ENCODE peak calls at places on chromosomes 5 and 9, in seven cellular contexts. R is left lung; Y is substantia nigra; V is OCI-LY7; D is right atrium auricular region; M is CD8-positive, alpha-beta memory T cell; Q is RWPE1. C is an unnamed sample.

GRCh38 chr5:66174338-66174737 is 30.2 kb downstream of the SREK1 start:
- DNase-seq in R (no peak), Y (no peak), V (peak; percentile 27), D (no peak), M (no peak), Q (no peak), C (no peak)

GRCh38 chr9:27359763-27360162 is 62.8 kb upstream of the EQTN start:
- DNase-seq in R (no peak), Y (no peak), V (no peak), D (no peak), M (no peak), Q (no peak), C (no peak)

GRCh38 chr9:86983260-86984255 is 36.3 kb upstream of the GAS1 start:
- DNase-seq in R (no peak), Y (no peak), V (no peak), D (peak; percentile 73), M (no peak), Q (peak; percentile 91), C (no peak)

GRCh38 chr9:112176410-112177010 is 1.4 kb upstream of the SUSD1 start:
- DNase-seq in R (no peak), Y (no peak), V (no peak), D (no peak), M (peak; percentile 29), Q (no peak), C (no peak)

GRCh38 chr9:114108016-114108833 is 9.1 kb upstream of the KIF12 start:
- DNase-seq in R (peak; percentile 90), Y (peak; percentile 88), V (peak; percentile 51), D (peak; percentile 69), M (peak; percentile 19), Q (peak; percentile 94), C (peak; percentile 70)

GRCh38 chr5:139451878-139452660 is 10.5 kb downstream of the ECSCR start:
- DNase-seq in R (no peak), Y (no peak), V (no peak), D (no peak), M (no peak), Q (no peak), C (no peak)

GRCh38 chr5:148135091-148136048 is 33.0 kb upstream of the SPINK14 start:
- DNase-seq in R (no peak), Y (no peak), V (no peak), D (no peak), M (no peak), Q (no peak), C (no peak)

GRCh38 chr5:170034231-170034630 is 53.9 kb upstream of the INSYN2B start:
- DNase-seq in R (no peak), Y (no peak), V (no peak), D (no peak), M (no peak), Q (no peak), C (no peak)

GRCh38 chr5:56900858-56901578 is 8.4 kb upstream of the SETD9 start:
- DNase-seq in R (no peak), Y (no peak), V (peak; percentile 65), D (no peak), M (peak; percentile 47), Q (peak; percentile 65), C (no peak)

GRCh38 chr5:14299666-14300065 is 156.5 kb downstream of the TRIO start:
- DNase-seq in R (no peak), Y (no peak), V (no peak), D (no peak), M (no peak), Q (no peak), C (no peak)

GRCh38 chr9:36426945-36427344 is 26.9 kb upstream of the RNF38 start:
- DNase-seq in R (no peak), Y (no peak), V (no peak), D (no peak), M (no peak), Q (no peak), C (no peak)

GRCh38 chr9:5920860-5921328 is 30.2 kb downstream of the MLANA start:
- DNase-seq in R (no peak), Y (no peak), V (peak; percentile 12), D (no peak), M (no peak), Q (no peak), C (no peak)

GRCh38 chr5:72353046-72353445 is 32.9 kb downstream of the PTCD2 start:
- DNase-seq in R (no peak), Y (no peak), V (no peak), D (no peak), M (no peak), Q (no peak), C (no peak)

GRCh38 chr5:6726006-6726405 is 12.8 kb downstream of the TENT4A start:
- DNase-seq in R (peak; percentile 37), Y (no peak), V (no peak), D (no peak), M (no peak), Q (no peak), C (no peak)

GRCh38 chr5:6743161-6743560 is 29.9 kb downstream of the TENT4A start:
- DNase-seq in R (no peak), Y (no peak), V (no peak), D (no peak), M (no peak), Q (no peak), C (no peak)

GRCh38 chr5:118924006-118924389 is 64.3 kb downstream of the DTWD2 start:
- DNase-seq in R (no peak), Y (no peak), V (no peak), D (no peak), M (no peak), Q (no peak), C (no peak)

GRCh38 chr5:91383956-91384300 is 811 bp upstream of the ARRDC3 start:
- DNase-seq in R (no peak), Y (peak; percentile 12), V (peak; percentile 53), D (no peak), M (no peak), Q (peak; percentile 26), C (no peak)

GRCh38 chr5:39661026-39661779 is 236.4 kb upstream of the DAB2 start:
- DNase-seq in R (no peak), Y (no peak), V (no peak), D (no peak), M (no peak), Q (peak; percentile 38), C (no peak)

GRCh38 chr9:87787735-87788134 is 61.8 kb downstream of the CTSL start:
- DNase-seq in R (no peak), Y (no peak), V (no peak), D (no peak), M (no peak), Q (peak; percentile 34), C (no peak)

GRCh38 chr5:79047199-79047598 is 22.3 kb downstream of the DMGDH start:
- DNase-seq in R (no peak), Y (no peak), V (no peak), D (no peak), M (no peak), Q (no peak), C (no peak)

GRCh38 chr9:96071245-96072124 is 196.0 kb downstream of the ERCC6L2 start:
- DNase-seq in R (no peak), Y (peak; percentile 8), V (peak; percentile 16), D (no peak), M (no peak), Q (peak; percentile 66), C (no peak)

GRCh38 chr5:38072295-38072694 is 186.1 kb upstream of the EGFLAM start:
- DNase-seq in R (no peak), Y (no peak), V (no peak), D (no peak), M (no peak), Q (no peak), C (no peak)

GRCh38 chr5:38070304-38070703 is 188.1 kb upstream of the EGFLAM start:
- DNase-seq in R (no peak), Y (no peak), V (no peak), D (no peak), M (no peak), Q (no peak), C (no peak)

DNA sequence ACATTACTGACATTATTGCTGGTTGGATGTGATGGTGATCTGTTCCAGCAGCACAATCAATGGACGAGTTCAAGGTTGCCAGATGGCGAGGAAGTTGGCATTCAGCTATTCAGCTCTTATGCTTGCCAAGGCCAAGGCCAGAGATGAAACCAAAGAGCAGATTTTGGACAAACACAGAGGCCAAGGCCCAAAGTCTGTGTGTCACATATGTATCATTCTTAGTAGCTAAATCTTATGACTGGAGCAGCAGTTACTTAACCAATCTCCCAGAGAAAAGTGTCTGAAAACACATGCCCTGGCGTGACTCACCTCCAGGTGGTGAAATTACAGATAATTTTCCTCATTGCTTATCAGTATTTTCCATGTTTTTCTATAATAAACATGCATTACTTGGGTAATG is 189.0 kb upstream of the EGFLAM start:
- DNase-seq in R (no peak), Y (no peak), V (no peak), D (no peak), M (no peak), Q (peak; percentile 26), C (no peak)
- H3K27ac ChIP-seq in R (no peak overlapping the region), Y (no peak overlapping the region), V (no peak overlapping the region), D (no peak overlapping the region), M (no peak overlapping the region), Q (no peak overlapping the region), C (no peak overlapping the region)

GRCh38 chr9:8622871-8623270 is 823.3 kb upstream of the DMAC1 start:
- DNase-seq in R (no peak), Y (no peak), V (no peak), D (no peak), M (no peak), Q (no peak), C (no peak)

GRCh38 chr9:8632493-8632892 is 832.9 kb upstream of the DMAC1 start:
- DNase-seq in R (no peak), Y (no peak), V (no peak), D (no peak), M (no peak), Q (no peak), C (no peak)

GRCh38 chr9:8622222-8622802 is 822.7 kb upstream of the DMAC1 start:
- DNase-seq in R (no peak), Y (no peak), V (no peak), D (no peak), M (no peak), Q (no peak), C (no peak)

GRCh38 chr9:8628771-8629170 is 829.2 kb upstream of the DMAC1 start:
- DNase-seq in R (no peak), Y (no peak), V (no peak), D (no peak), M (no peak), Q (no peak), C (no peak)

GRCh38 chr9:8627944-8628679 is 828.5 kb upstream of the DMAC1 start:
- DNase-seq in R (no peak), Y (no peak), V (no peak), D (no peak), M (no peak), Q (peak; percentile 2), C (no peak)
- H3K27ac ChIP-seq in R (no peak overlapping the region), Y (peak overlapping the region; percentile 41), V (no peak overlapping the region), D (no peak overlapping the region), M (no peak overlapping the region), Q (no peak overlapping the region), C (peak overlapping the region; percentile 67)

GRCh38 chr5:176414704-176415103 is 1.6 kb downstream of the CLTB start:
- DNase-seq in R (no peak), Y (no peak), V (no peak), D (no peak), M (no peak), Q (no peak), C (no peak)
- H3K27ac ChIP-seq in R (no peak overlapping the region), Y (no peak overlapping the region), V (no peak overlapping the region), D (peak overlapping the region; percentile 98), M (no peak overlapping the region), Q (peak overlapping the region; percentile 99), C (no peak overlapping the region)

DNA sequence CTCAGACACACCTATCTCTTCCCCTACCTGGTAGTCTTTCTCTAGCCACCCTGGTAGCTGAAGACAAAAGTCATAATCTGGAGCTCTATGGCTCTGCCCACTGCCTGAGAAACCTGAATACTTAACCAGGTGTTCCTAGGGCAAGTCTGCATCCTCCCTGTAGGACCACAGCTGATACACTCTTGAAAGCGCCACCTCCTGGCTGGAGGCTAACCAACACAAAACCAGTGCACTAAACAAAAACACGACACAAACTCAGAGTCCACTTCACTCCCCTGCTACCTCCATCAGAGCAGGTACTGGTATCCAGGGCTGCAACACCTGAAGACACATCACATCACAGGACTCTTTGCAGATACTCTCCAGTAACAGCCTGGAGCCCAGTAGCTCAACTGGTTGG is 84.6 kb upstream of the ANXA1 start:
- DNase-seq in R (no peak), Y (no peak), V (peak; percentile 2), D (no peak), M (no peak), Q (no peak), C (no peak)
- H3K27ac ChIP-seq in R (no peak overlapping the region), Y (no peak overlapping the region), V (no peak overlapping the region), D (no peak overlapping the region), M (no peak overlapping the region), Q (no peak overlapping the region), C (no peak overlapping the region)

C was measured in caudate nucleus.